ENCODE peak calls at places on chromosome 2, in ten cellular contexts. D, T, S, I, Q, G, B, E, Y and H are unnamed samples.

GRCh38 chr2:96694816-96695455 is 44.9 kb downstream of the LMAN2L start:
- DNase-seq in B (no peak), G (no peak), E (no peak), D (no peak), S (no peak), T (no peak), Y (no peak), I (peak; percentile 24), Q (no peak), H (no peak)

GRCh38 chr2:109134741-109135571 is 6.0 kb downstream of the SH3RF3 start:
- DNase-seq in G (no peak), S (no peak), T (no peak), Y (no peak), Q (no peak), I (no peak), D (no peak), B (no peak), E (no peak), H (peak; percentile 91)

GRCh38 chr2:58708565-58708964 is 467.4 kb upstream of the FANCL start:
- DNase-seq in D (no peak), Y (no peak), E (no peak), S (no peak), T (no peak), Q (no peak), B (no peak), I (no peak), G (no peak), H (no peak)

GRCh38 chr2:37637122-37637875 is 34.1 kb downstream of the CDC42EP3 start:
- DNase-seq in T (no peak), S (no peak), E (no peak), Y (no peak), B (no peak), D (no peak), I (no peak), G (no peak), Q (no peak), H (peak; percentile 56)

GRCh38 chr2:9187620-9188214 is 18.9 kb upstream of the ASAP2 start:
- DNase-seq in E (no peak), G (no peak), T (no peak), B (no peak), Q (no peak), I (no peak), S (no peak), Y (no peak), D (no peak), H (no peak)

GRCh38 chr2:107025869-107026380 is 140.0 kb upstream of the ST6GAL2 start:
- DNase-seq in I (no peak), E (no peak), Q (no peak), D (no peak), T (no peak), B (no peak), S (peak; percentile 7), G (no peak), Y (no peak), H (no peak)

GRCh38 chr2:206127656-206128055 is 31.6 kb downstream of the NDUFS1 start:
- DNase-seq in D (no peak), B (no peak), I (no peak), Q (no peak), T (no peak), Y (peak; percentile 32), E (no peak), S (peak; percentile 9), G (no peak), H (peak; percentile 17)

GRCh38 chr2:12202301-12202700 is 455.9 kb downstream of the LPIN1 start:
- DNase-seq in Q (no peak), T (no peak), S (no peak), E (no peak), Y (no peak), B (no peak), G (no peak), D (no peak), I (no peak), H (no peak)

GRCh38 chr2:106159867-106160785 is 34.0 kb downstream of the UXS1 start:
- DNase-seq in B (peak; percentile 61), Q (no peak), D (no peak), T (no peak), I (peak; percentile 67), E (no peak), S (no peak), G (no peak), Y (no peak), H (no peak)

GRCh38 chr2:195837987-195838386 is 181.0 kb downstream of the SLC39A10 start:
- DNase-seq in T (no peak), I (no peak), S (no peak), D (no peak), E (no peak), Y (no peak), Q (no peak), G (no peak), B (no peak), H (no peak)

GRCh38 chr2:19651466-19651865 is 250.3 kb downstream of the TTC32 start:
- DNase-seq in D (no peak), Y (no peak), Q (no peak), I (no peak), T (no peak), B (no peak), G (no peak), S (no peak), E (no peak), H (no peak)

GRCh38 chr2:75022516-75022915 is 64.1 kb downstream of the POLE4 start:
- DNase-seq in I (no peak), D (no peak), E (no peak), Y (no peak), Q (no peak), S (peak; percentile 35), G (no peak), B (no peak), T (no peak), H (no peak)

GRCh38 chr2:162579986-162580385 is 236.1 kb downstream of the GCA start:
- DNase-seq in T (peak; percentile 40), S (no peak), Y (no peak), D (no peak), G (peak; percentile 39), E (no peak), B (no peak), Q (no peak), I (no peak), H (no peak)

GRCh38 chr2:168607992-168608391 is 151.9 kb downstream of the CERS6 start:
- DNase-seq in E (no peak), D (no peak), S (no peak), T (no peak), Y (no peak), I (no peak), Q (no peak), B (no peak), G (no peak), H (no peak)

GRCh38 chr2:85743304-85743978 is 10.3 kb upstream of the ATOH8 start:
- DNase-seq in Y (no peak), Q (no peak), G (peak; percentile 66), I (no peak), E (no peak), S (no peak), T (no peak), B (no peak), D (no peak), H (no peak)

GRCh38 chr2:15615310-15615920 is 23.7 kb downstream of the DDX1 start:
- DNase-seq in D (no peak), S (no peak), I (no peak), B (no peak), T (no peak), Q (no peak), Y (no peak), E (no peak), G (no peak), H (no peak)

GRCh38 chr2:165698621-165698946 is 95.5 kb downstream of the GALNT3 start:
- DNase-seq in E (peak; percentile 80), G (no peak), I (no peak), S (peak; percentile 7), Q (peak; percentile 18), T (peak; percentile 56), D (peak; percentile 48), Y (peak; percentile 79), B (no peak), H (peak; percentile 72)

GRCh38 chr2:55550368-55551102 is 31.0 kb downstream of the CFAP36 start:
- DNase-seq in Q (no peak), G (peak; percentile 15), T (no peak), E (no peak), D (no peak), I (no peak), B (no peak), Y (peak; percentile 28), S (peak; percentile 13), H (no peak)

GRCh38 chr2:154882725-154883124 is 184.2 kb downstream of the KCNJ3 start:
- DNase-seq in Q (no peak), Y (no peak), B (no peak), G (no peak), E (no peak), S (no peak), D (no peak), I (no peak), T (no peak), H (no peak)

GRCh38 chr2:222701709-222702108 is 30.3 kb downstream of the MOGAT1 start:
- DNase-seq in S (no peak), G (no peak), T (no peak), E (no peak), D (no peak), I (no peak), B (no peak), Y (no peak), Q (no peak), H (peak; percentile 39)

GRCh38 chr2:98560256-98560771 is 48.0 kb downstream of the COA5 start:
- DNase-seq in I (no peak), Y (no peak), T (no peak), S (no peak), G (peak; percentile 36), Q (no peak), E (no peak), B (no peak), D (no peak), H (no peak)

GRCh38 chr2:241695676-241696075 is 6.2 kb upstream of the ING5 start:
- DNase-seq in Y (no peak), T (no peak), S (no peak), D (no peak), I (no peak), G (no peak), Q (no peak), B (no peak), E (no peak), H (no peak)

GRCh38 chr2:232458661-232459418 is 2.9 kb downstream of the ALPI start:
- DNase-seq in T (no peak), D (peak; percentile 8), G (no peak), B (no peak), I (no peak), E (no peak), S (no peak), Y (no peak), Q (no peak), H (no peak)

GRCh38 chr2:156864230-156864629 is 393.3 kb upstream of the GALNT5 start:
- DNase-seq in S (no peak), T (no peak), Q (peak; percentile 15), G (no peak), D (no peak), Y (peak; percentile 52), E (peak; percentile 72), I (no peak), B (no peak), H (peak; percentile 86)

GRCh38 chr2:105718846-105719432 is 25.8 kb upstream of the NCK2 start:
- DNase-seq in B (no peak), S (no peak), Q (no peak), E (no peak), I (no peak), Y (no peak), T (no peak), D (no peak), G (no peak), H (no peak)

GRCh38 chr2:218311908-218312756 is 19.8 kb upstream of the TMBIM1 start:
- DNase-seq in I (no peak), G (no peak), B (no peak), Y (no peak), S (no peak), E (no peak), Q (no peak), D (no peak), T (no peak), H (no peak)

GRCh38 chr2:21026479-21027282 is 17.2 kb downstream of the APOB start:
- DNase-seq in Q (no peak), S (no peak), T (no peak), D (no peak), I (no peak), E (no peak), B (no peak), Y (no peak), G (no peak), H (no peak)

GRCh38 chr2:118654945-118655344 is 192.5 kb downstream of the EN1 start:
- DNase-seq in B (no peak), S (no peak), G (no peak), D (no peak), Y (no peak), T (no peak), I (no peak), Q (no peak), E (no peak), H (no peak)